ENCODE peak calls at places on chromosomes 6 and 20, in five cellular contexts. L, N, Q, T and F are unnamed samples.

GRCh38 chr20:18657575-18657974 is 69.7 kb downstream of the DTD1 start:
- DNase-seq in L (no peak), N (no peak), Q (no peak), T (no peak), F (no peak)

GRCh38 chr6:18585032-18585573 is 198.0 kb downstream of the RNF144B start:
- DNase-seq in L (peak; percentile 48), N (peak; percentile 12), Q (peak; percentile 79), T (peak; percentile 80), F (no peak)

GRCh38 chr6:164006459-164006858 is 591.9 kb downstream of the QKI start:
- DNase-seq in L (no peak), N (no peak), Q (no peak), T (no peak), F (no peak)

GRCh38 chr6:150202404-150202803 is 59.6 kb downstream of the PPP1R14C start:
- DNase-seq in L (peak; percentile 79), N (no peak), Q (no peak), T (peak; percentile 7), F (no peak)

GRCh38 chr6:83838727-83839126 is 14.4 kb upstream of the RIPPLY2 start:
- DNase-seq in L (no peak), N (no peak), Q (no peak), T (peak; percentile 32), F (no peak)

GRCh38 chr20:55561259-55561658 is 444.1 kb downstream of the CBLN4 start:
- DNase-seq in L (no peak), N (no peak), Q (no peak), T (peak; percentile 60), F (no peak)

GRCh38 chr20:2342243-2342642 is 38.5 kb upstream of the TGM6 start:
- DNase-seq in L (no peak), N (no peak), Q (no peak), T (no peak), F (no peak)

GRCh38 chr6:113329942-113330897 is 526.9 kb upstream of the MARCKS start:
- DNase-seq in L (no peak), N (no peak), Q (no peak), T (no peak), F (no peak)

GRCh38 chr20:61934716-61935530 is 130.8 kb downstream of the TAF4 start:
- DNase-seq in L (no peak), N (no peak), Q (no peak), T (no peak), F (peak; percentile 50)

GRCh38 chr20:57990396-57990987 is 238.0 kb downstream of the ANKRD60 start:
- DNase-seq in L (no peak), N (no peak), Q (peak; percentile 58), T (peak; percentile 41), F (no peak)

GRCh38 chr20:47126374-47126705 is 230.2 kb downstream of the ZMYND8 start:
- DNase-seq in L (no peak), N (no peak), Q (no peak), T (no peak), F (no peak)

GRCh38 chr6:162157157-162157556 is 570.4 kb downstream of the PRKN start:
- DNase-seq in L (no peak), N (no peak), Q (no peak), T (no peak), F (no peak)

GRCh38 chr20:14879020-14879697 is 541.7 kb upstream of the FLRT3 start:
- DNase-seq in L (no peak), N (peak; percentile 91), Q (peak; percentile 62), T (peak; percentile 98), F (no peak)

GRCh38 chr20:6501061-6501460 is 266.4 kb upstream of the BMP2 start:
- DNase-seq in L (no peak), N (peak; percentile 13), Q (peak; percentile 81), T (peak; percentile 96), F (no peak)

GRCh38 chr6:6968731-6969552 is 138.8 kb upstream of the RREB1 start:
- DNase-seq in L (peak; percentile 41), N (no peak), Q (no peak), T (peak; percentile 57), F (no peak)

GRCh38 chr6:37047421-37047931 is 42.0 kb downstream of the FGD2 start:
- DNase-seq in L (no peak), N (no peak), Q (no peak), T (no peak), F (no peak)

GRCh38 chr20:1993986-1994385 is at the start of gene PDYN:
- DNase-seq in L (no peak), N (no peak), Q (no peak), T (no peak), F (no peak)

GRCh38 chr6:169839493-169839892 is 88.1 kb downstream of the ERMARD start:
- DNase-seq in L (peak; percentile 5), N (no peak), Q (no peak), T (no peak), F (no peak)

GRCh38 chr6:169843110-169843509 is 91.7 kb downstream of the ERMARD start:
- DNase-seq in L (no peak), N (no peak), Q (no peak), T (no peak), F (peak; percentile 19)

GRCh38 chr6:169841907-169842606 is 90.6 kb downstream of the ERMARD start:
- DNase-seq in L (peak; percentile 3), N (no peak), Q (no peak), T (no peak), F (peak; percentile 47)

GRCh38 chr6:169839898-169840631 is 88.6 kb downstream of the ERMARD start:
- DNase-seq in L (peak; percentile 13), N (no peak), Q (no peak), T (no peak), F (no peak)

DNA sequence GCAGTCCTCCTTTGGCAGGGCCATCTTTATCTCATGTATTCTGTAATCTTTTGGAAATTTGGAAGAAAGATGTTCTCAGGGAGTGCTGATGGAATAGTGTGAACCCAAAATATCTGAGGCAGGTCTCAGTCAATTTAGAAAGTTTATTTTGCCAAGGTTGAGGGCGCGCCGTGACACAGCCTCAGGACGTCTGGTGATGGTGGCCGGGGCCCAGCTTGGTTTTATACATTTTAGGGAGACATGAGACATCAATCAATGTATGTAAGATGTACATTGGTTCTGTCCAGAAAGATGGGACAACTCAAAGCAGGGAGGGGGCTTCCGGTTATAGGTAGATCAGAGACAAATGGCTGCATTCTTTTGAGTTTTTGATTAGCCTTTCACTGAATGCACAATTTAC is 89.8 kb downstream of the ERMARD start:
- DNase-seq in L (peak; percentile 6), N (no peak), Q (no peak), T (no peak), F (no peak)
- TF ChIP-seq CTCF in L (no peak), N (no peak), Q (no peak), T (no peak), F (no peak)

GRCh38 chr6:156783958-156784357 is 6.8 kb downstream of the ARID1B start:
- DNase-seq in L (no peak), N (no peak), Q (no peak), T (no peak), F (no peak)
- H3K4me3 ChIP-seq in L (no peak overlapping the region), N (no peak overlapping the region), Q (no peak overlapping the region), T (no peak overlapping the region), F (peak overlapping the region; percentile 32)

DNA sequence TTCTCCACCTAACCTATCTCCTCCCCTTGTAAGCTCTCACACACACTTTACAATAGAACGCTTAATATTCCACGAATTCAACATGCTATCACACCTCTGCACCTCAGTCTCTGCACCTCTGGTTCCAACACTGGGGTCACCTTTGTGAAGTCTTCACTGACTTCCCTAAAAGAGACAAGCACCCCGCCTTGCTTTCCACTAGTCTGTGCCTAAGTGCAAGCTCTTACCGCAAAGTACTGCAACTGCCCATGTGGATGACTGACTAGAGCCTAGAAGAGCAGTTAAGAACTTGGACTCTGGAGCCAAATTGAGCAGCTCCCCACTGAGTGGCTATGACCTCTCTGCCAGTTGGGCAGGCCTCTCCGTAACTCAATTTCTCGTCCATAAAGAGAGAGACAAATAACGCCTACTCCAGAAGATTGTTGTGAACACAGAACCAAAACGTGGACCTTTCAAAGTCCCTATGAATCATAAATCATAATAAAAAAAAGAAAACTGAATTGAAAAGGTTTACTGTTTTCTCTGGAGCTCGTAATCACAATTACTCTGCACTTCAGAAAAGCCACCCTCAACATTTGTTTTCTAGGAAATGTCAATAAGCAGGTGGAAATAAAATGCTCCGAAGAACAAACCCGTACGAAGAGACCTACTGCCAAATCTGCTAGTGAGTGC is 1.2 kb downstream of the IFNGR1 start:
- DNase-seq in L (peak; percentile 69), N (no peak), Q (peak; percentile 40), T (peak; percentile 6), F (no peak)
- H3K27ac ChIP-seq in L (peak overlapping the region; percentile 96), N (peak overlapping the region; percentile 96), Q (no peak overlapping the region), T (peak overlapping the region; percentile 91), F (peak overlapping the region; percentile 100)

GRCh38 chr6:169884158-169884557 is 132.7 kb downstream of the ERMARD start:
- DNase-seq in L (no peak), N (no peak), Q (no peak), T (no peak), F (peak; percentile 31)

GRCh38 chr6:169885131-169885530 is 133.7 kb downstream of the ERMARD start:
- DNase-seq in L (no peak), N (no peak), Q (no peak), T (no peak), F (no peak)

GRCh38 chr6:169885831-169886230 is 134.4 kb downstream of the ERMARD start:
- DNase-seq in L (peak; percentile 4), N (no peak), Q (no peak), T (no peak), F (no peak)

GRCh38 chr6:169887529-169888140 is 136.2 kb downstream of the ERMARD start:
- DNase-seq in L (no peak), N (no peak), Q (no peak), T (no peak), F (no peak)

GRCh38 chr6:169886631-169887227 is 135.3 kb downstream of the ERMARD start:
- DNase-seq in L (no peak), N (no peak), Q (no peak), T (no peak), F (no peak)
- TF ChIP-seq CTCF in L (no peak), N (no peak), Q (no peak), T (no peak), F (no peak)

GRCh38 chr6:157905590-157906337 is 75.9 kb upstream of the SYNJ2 start:
- DNase-seq in L (no peak), N (no peak), Q (peak; percentile 33), T (no peak), F (no peak)
- H3K4me3 ChIP-seq in L (no peak overlapping the region), N (no peak overlapping the region), Q (no peak overlapping the region), T (no peak overlapping the region), F (peak overlapping the region; percentile 6)

GRCh38 chr20:48676795-48677447 is 150.9 kb downstream of the PREX1 start:
- DNase-seq in L (no peak), N (no peak), Q (no peak), T (no peak), F (no peak)

GRCh38 chr20:48676125-48676524 is 151.7 kb downstream of the PREX1 start:
- DNase-seq in L (no peak), N (no peak), Q (no peak), T (no peak), F (no peak)

GRCh38 chr20:48672324-48672723 is 155.5 kb downstream of the PREX1 start:
- DNase-seq in L (no peak), N (no peak), Q (no peak), T (no peak), F (no peak)

GRCh38 chr20:48673485-48673884 is 154.3 kb downstream of the PREX1 start:
- DNase-seq in L (no peak), N (no peak), Q (no peak), T (no peak), F (no peak)

DNA sequence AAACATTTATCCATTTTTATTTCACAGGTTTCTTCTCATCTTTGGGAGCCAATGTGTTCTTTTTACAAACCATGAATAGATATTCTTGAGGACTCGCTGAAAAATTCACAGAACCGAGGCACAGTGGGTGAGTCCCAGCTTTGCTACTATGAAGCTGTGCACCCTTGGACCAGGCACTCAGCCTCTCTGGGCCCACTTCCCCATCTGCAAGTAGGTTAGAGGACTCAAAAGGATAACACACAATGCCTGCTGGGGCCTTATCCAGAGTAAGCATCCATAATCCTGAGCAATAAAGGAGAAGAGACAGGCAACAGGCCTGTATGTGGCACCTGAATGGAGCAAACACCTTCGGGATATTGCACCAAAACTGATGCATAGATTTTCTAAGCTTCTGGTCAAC is 153.3 kb downstream of the PREX1 start:
- DNase-seq in L (no peak), N (no peak), Q (no peak), T (no peak), F (no peak)
- H3K27ac ChIP-seq in L (no peak overlapping the region), N (no peak overlapping the region), Q (no peak overlapping the region), T (no peak overlapping the region), F (no peak overlapping the region)